ENCODE peak calls at places on chromosomes 7 and 10, in seven cellular contexts. K is GM13976, Y is GDM1, R is cardiac muscle cell, H is mesenchymal stem cell, P is iPS-NIHi11, I is colonic mucosa. B is an unnamed sample.

GRCh38 chr7:77316219-77316978 is 99.8 kb downstream of the GSAP start:
- DNase-seq in R (no peak), Y (peak; percentile 37), I (no peak), H (no peak), K (no peak), P (no peak), B (no peak)

GRCh38 chr10:119896937-119897336 is 4.4 kb downstream of the SEC23IP start:
- DNase-seq in H (peak; percentile 66), R (peak; percentile 58), Y (no peak), K (no peak), P (no peak), I (peak; percentile 84), B (peak; percentile 31)

GRCh38 chr7:101804087-101804631 is 13.3 kb upstream of the CUX1 start:
- DNase-seq in I (no peak), H (no peak), P (peak; percentile 48), K (no peak), Y (no peak), R (no peak), B (no peak)

GRCh38 chr10:75304740-75305380 is 69.1 kb upstream of the COMTD1 start:
- DNase-seq in R (no peak), K (no peak), I (no peak), H (no peak), P (no peak), Y (no peak), B (no peak)

GRCh38 chr10:112314822-112315474 is 31.7 kb downstream of the TECTB start:
- DNase-seq in K (peak; percentile 75), I (peak; percentile 81), H (peak; percentile 59), R (peak; percentile 82), P (peak; percentile 81), Y (peak; percentile 10), B (peak; percentile 70)

GRCh38 chr10:115417585-115418265 is 324.6 kb downstream of the ATRNL1 start:
- DNase-seq in H (peak; percentile 70), P (peak; percentile 74), I (no peak), K (peak; percentile 41), Y (peak; percentile 30), R (peak; percentile 72), B (peak; percentile 1)

GRCh38 chr10:77081411-77082010 is 556.1 kb downstream of the KCNMA1 start:
- DNase-seq in H (no peak), K (no peak), Y (no peak), I (no peak), P (peak; percentile 9), R (no peak), B (no peak)

GRCh38 chr7:148697950-148698396 is 730 bp upstream of the CUL1 start:
- DNase-seq in R (no peak), H (peak; percentile 26), I (peak; percentile 52), Y (no peak), P (no peak), K (no peak), B (no peak)

GRCh38 chr10:59595584-59595983 is 114.1 kb downstream of the SLC16A9 start:
- DNase-seq in P (no peak), R (no peak), Y (no peak), K (no peak), H (no peak), I (no peak), B (no peak)

GRCh38 chr10:52423369-52423768 is 109.3 kb downstream of the DKK1 start:
- DNase-seq in Y (no peak), H (no peak), P (no peak), I (no peak), K (no peak), R (no peak), B (no peak)

GRCh38 chr7:53131697-53132096 is 96.3 kb downstream of the POM121L12 start:
- DNase-seq in R (no peak), I (no peak), P (no peak), K (no peak), Y (no peak), H (no peak), B (no peak)

GRCh38 chr10:102492983-102493382 is 9.5 kb downstream of the ACTR1A start:
- DNase-seq in P (no peak), R (peak; percentile 32), Y (no peak), H (no peak), I (no peak), K (no peak), B (no peak)

GRCh38 chr7:92730808-92731207 is 105.6 kb downstream of the CDK6 start:
- DNase-seq in R (no peak), H (no peak), K (no peak), I (no peak), Y (no peak), P (no peak), B (no peak)

GRCh38 chr7:36597099-36597773 is 127.1 kb downstream of the AOAH start:
- DNase-seq in K (no peak), P (no peak), R (no peak), Y (no peak), H (peak; percentile 17), I (no peak), B (no peak)

GRCh38 chr10:125144693-125145623 is 15.4 kb downstream of the CTBP2 start:
- DNase-seq in P (peak; percentile 69), Y (no peak), K (peak; percentile 54), H (peak; percentile 61), R (peak; percentile 72), I (no peak), B (peak; percentile 70)

GRCh38 chr10:110680473-110681020 is 36.4 kb downstream of the RBM20 start:
- DNase-seq in K (no peak), P (no peak), R (no peak), H (no peak), Y (no peak), I (no peak), B (no peak)

GRCh38 chr10:110420401-110421193 is 77.1 kb upstream of the DUSP5 start:
- DNase-seq in Y (no peak), R (peak; percentile 76), K (no peak), H (peak; percentile 65), I (peak; percentile 36), P (no peak), B (no peak)

GRCh38 chr10:91797077-91797690 is 1.0 kb upstream of the TNKS2 start:
- DNase-seq in K (no peak), I (no peak), Y (no peak), R (no peak), P (no peak), H (no peak), B (no peak)

GRCh38 chr7:149171894-149172533 is 23.3 kb upstream of the ZNF282 start:
- DNase-seq in P (no peak), I (no peak), K (no peak), H (peak; percentile 37), Y (no peak), R (no peak), B (no peak)

GRCh38 chr7:133678137-133678814 is 425.4 kb downstream of the EXOC4 start:
- DNase-seq in P (no peak), I (no peak), R (no peak), Y (no peak), H (no peak), K (no peak), B (no peak)

GRCh38 chr10:119807960-119808697 is 64.5 kb downstream of the MCMBP start:
- DNase-seq in I (no peak), R (peak; percentile 46), Y (no peak), P (no peak), H (peak; percentile 63), K (peak; percentile 38), B (peak; percentile 38)

GRCh38 chr7:7181519-7182155 is 707 bp upstream of the C1GALT1 start:
- DNase-seq in I (peak; percentile 67), R (peak; percentile 45), H (no peak), P (peak; percentile 64), K (peak; percentile 51), Y (peak; percentile 53), B (no peak)

B was measured in hepatic stellate cell.